ENCODE peak calls at places on chromosomes 16 and 17, in four cellular contexts. G is nephron progenitor cell; Z is GDM1; K is activated CD8-positive, alpha-beta T cell treated with anti-CD3 and anti-CD28 coated beads, Interleukin-2, amount 10 ng/mL, durations not matched to agents 7 days and 5 days. Y is an unnamed sample.

GRCh38 chr16:11105038-11105903 is 150.7 kb downstream of the SOCS1 start:
- DNase-seq in Z (no peak), G (no peak), K (peak; percentile 65), Y (no peak)

GRCh38 chr17:81309140-81309858 is 14.2 kb upstream of the SLC38A10 start:
- DNase-seq in G (peak; percentile 73), K (peak; percentile 56), Z (peak; percentile 18), Y (peak; percentile 58)

GRCh38 chr16:64096671-64097070 is 1025.2 kb downstream of the CDH11 start:
- DNase-seq in G (no peak), K (no peak), Z (no peak), Y (no peak)

GRCh38 chr17:7476474-7476873 is 3.0 kb downstream of the ZBTB4 start:
- DNase-seq in Z (no peak), G (no peak), K (no peak), Y (no peak)

GRCh38 chr16:26863971-26864370 is 202.8 kb upstream of the C16orf82 start:
- DNase-seq in Z (no peak), K (no peak), G (no peak), Y (no peak)

GRCh38 chr16:55408656-55409055 is 70.3 kb upstream of the MMP2 start:
- DNase-seq in K (no peak), G (no peak), Z (no peak), Y (no peak)

GRCh38 chr17:62793919-62794665 is 14.0 kb downstream of the MARCHF10 start:
- DNase-seq in Z (no peak), G (no peak), K (no peak), Y (no peak)

GRCh38 chr17:78929908-78930775 is 5.0 kb upstream of the TIMP2 start:
- DNase-seq in G (no peak), Z (no peak), K (no peak), Y (no peak)

GRCh38 chr16:11067697-11068141 is 123.4 kb downstream of the CLEC16A start:
- DNase-seq in G (no peak), K (no peak), Z (no peak), Y (no peak)

GRCh38 chr16:83701494-83701893 is 106.3 kb upstream of the HSBP1 start:
- DNase-seq in K (peak; percentile 61), G (peak; percentile 94), Z (peak; percentile 3), Y (peak; percentile 72)

GRCh38 chr16:27547134-27547533 is 2.6 kb downstream of the GTF3C1 start:
- DNase-seq in Z (no peak), G (no peak), K (no peak), Y (no peak)

GRCh38 chr16:64051826-64052225 is 1070.0 kb downstream of the CDH11 start:
- DNase-seq in Z (no peak), G (no peak), K (no peak), Y (no peak)

GRCh38 chr17:75152971-75153853 is 1.1 kb downstream of the JPT1 start:
- DNase-seq in Z (no peak), G (peak; percentile 48), K (peak; percentile 45), Y (peak; percentile 22)

GRCh38 chr16:84687715-84688114 is 12.1 kb upstream of the USP10 start:
- DNase-seq in K (no peak), Z (peak; percentile 27), G (no peak), Y (no peak)

GRCh38 chr17:63985387-63986140 is 12.6 kb upstream of the PRR29 start:
- DNase-seq in K (no peak), G (no peak), Z (no peak), Y (no peak)

GRCh38 chr16:84055366-84055765 is 12.8 kb upstream of the SLC38A8 start:
- DNase-seq in Z (no peak), K (no peak), G (no peak), Y (no peak)

GRCh38 chr16:10016761-10017160 is 165.5 kb downstream of the GRIN2A start:
- DNase-seq in G (no peak), Z (no peak), K (no peak), Y (no peak)

GRCh38 chr17:40326832-40327199 is 17.8 kb downstream of the RARA start:
- DNase-seq in K (no peak), G (no peak), Z (no peak), Y (no peak)

GRCh38 chr16:79656537-79657115 is 56.1 kb upstream of the MAF start:
- DNase-seq in K (no peak), Z (no peak), G (no peak), Y (no peak)

GRCh38 chr16:11175850-11176341 is 80.1 kb downstream of the SOCS1 start:
- DNase-seq in Z (no peak), K (peak; percentile 46), G (no peak), Y (no peak)

GRCh38 chr16:87837627-87838289 is 31.5 kb downstream of the SLC7A5 start:
- DNase-seq in K (no peak), Z (no peak), G (no peak), Y (no peak)

GRCh38 chr16:88747588-88748301 is 37.3 kb downstream of the PIEZO1 start:
- DNase-seq in K (peak; percentile 55), G (no peak), Z (peak; percentile 73), Y (no peak)

GRCh38 chr17:57921342-57921741 is 33.9 kb downstream of the CUEDC1 start:
- DNase-seq in K (no peak), Z (no peak), G (no peak), Y (no peak)

GRCh38 chr17:46072998-46073397 is 73.9 kb downstream of the STH start:
- DNase-seq in K (no peak), Z (no peak), G (no peak), Y (no peak)

GRCh38 chr17:82397449-82398335 is 20.5 kb upstream of the HEXD start:
- DNase-seq in K (no peak), Z (no peak), G (no peak), Y (no peak)

GRCh38 chr17:61816538-61816937 is 46.8 kb downstream of the BRIP1 start:
- DNase-seq in K (no peak), Z (no peak), G (no peak), Y (no peak)

GRCh38 chr17:10349403-10349802 is 23.4 kb downstream of the MYH13 start:
- DNase-seq in Z (no peak), K (peak; percentile 21), G (no peak), Y (no peak)

GRCh38 chr17:57630736-57631135 is 114.4 kb downstream of the CCDC182 start:
- DNase-seq in G (no peak), Z (no peak), K (no peak), Y (no peak)

Y was measured in neural crest cell.